ENCODE peak calls at places on chromosomes 3 and 15, in four cellular contexts. One of them, this sample, is unnamed. For H3K27me3, the result is how much of the 10 kb centered on the place peaks cover.

GRCh38 chr3:25091938-25092337 is 336.1 kb upstream of the RARB start:
- DNase-seq in CD8-positive, alpha-beta T cell: no peak
- DNase-seq in CD8-positive, alpha-beta memory T cell: no peak
- DNase-seq in cardiac muscle cell: no peak
- DNase-seq in this sample: no peak

GRCh38 chr3:136266468-136266867 is 16.3 kb downstream of the PCCB start:
- DNase-seq in CD8-positive, alpha-beta T cell: no peak
- DNase-seq in CD8-positive, alpha-beta memory T cell: no peak
- DNase-seq in cardiac muscle cell: no peak
- DNase-seq in this sample: no peak

GRCh38 chr3:47009225-47010049 is 30.0 kb downstream of the NBEAL2 start:
- DNase-seq in CD8-positive, alpha-beta T cell: peak
- DNase-seq in CD8-positive, alpha-beta memory T cell: peak
- DNase-seq in cardiac muscle cell: peak
- DNase-seq in this sample: peak

GRCh38 chr3:75192065-75192658 is 472.0 kb upstream of the FRG2C start:
- DNase-seq in CD8-positive, alpha-beta T cell: peak
- DNase-seq in CD8-positive, alpha-beta memory T cell: peak
- DNase-seq in cardiac muscle cell: peak
- DNase-seq in this sample: peak

GRCh38 chr3:128786434-128787020 is 60.5 kb downstream of the RAB7A start:
- DNase-seq in CD8-positive, alpha-beta T cell: no peak
- DNase-seq in CD8-positive, alpha-beta memory T cell: no peak
- DNase-seq in cardiac muscle cell: peak
- DNase-seq in this sample: no peak

GRCh38 chr3:116316781-116317180 is 128.5 kb downstream of the LSAMP start:
- DNase-seq in CD8-positive, alpha-beta T cell: no peak
- DNase-seq in CD8-positive, alpha-beta memory T cell: no peak
- DNase-seq in cardiac muscle cell: no peak
- DNase-seq in this sample: no peak

GRCh38 chr15:101692799-101693198 is 31.5 kb downstream of the TARS3 start:
- DNase-seq in CD8-positive, alpha-beta T cell: no peak
- DNase-seq in CD8-positive, alpha-beta memory T cell: no peak
- DNase-seq in cardiac muscle cell: no peak
- DNase-seq in this sample: no peak

GRCh38 chr3:43858052-43858701 is 167.4 kb downstream of the ABHD5 start:
- DNase-seq in CD8-positive, alpha-beta T cell: no peak
- DNase-seq in CD8-positive, alpha-beta memory T cell: no peak
- DNase-seq in cardiac muscle cell: no peak
- DNase-seq in this sample: no peak

GRCh38 chr3:155382396-155383042 is 89.0 kb upstream of the STRIT1 start:
- DNase-seq in CD8-positive, alpha-beta T cell: no peak
- DNase-seq in CD8-positive, alpha-beta memory T cell: no peak
- DNase-seq in cardiac muscle cell: peak
- DNase-seq in this sample: no peak

GRCh38 chr15:70308011-70308761 is 210.5 kb upstream of the TLE3 start:
- DNase-seq in CD8-positive, alpha-beta T cell: no peak
- DNase-seq in CD8-positive, alpha-beta memory T cell: no peak
- DNase-seq in cardiac muscle cell: no peak
- DNase-seq in this sample: no peak

GRCh38 chr15:73050561-73051297 is 1.5 kb upstream of the NEO1 start:
- DNase-seq in CD8-positive, alpha-beta T cell: no peak
- DNase-seq in CD8-positive, alpha-beta memory T cell: no peak
- DNase-seq in cardiac muscle cell: no peak
- DNase-seq in this sample: no peak
- H3K27me3 ChIP-seq in CD8-positive, alpha-beta T cell: under half
- H3K27me3 ChIP-seq in CD8-positive, alpha-beta memory T cell: under half
- H3K27me3 ChIP-seq in cardiac muscle cell: under half
- H3K27me3 ChIP-seq in this sample: under half

GRCh38 chr3:37773925-37774324 is 87.8 kb upstream of the CTDSPL start:
- DNase-seq in CD8-positive, alpha-beta T cell: no peak
- DNase-seq in CD8-positive, alpha-beta memory T cell: no peak
- DNase-seq in cardiac muscle cell: no peak
- DNase-seq in this sample: no peak

GRCh38 chr3:37773471-37773870 is 88.2 kb upstream of the CTDSPL start:
- DNase-seq in CD8-positive, alpha-beta T cell: no peak
- DNase-seq in CD8-positive, alpha-beta memory T cell: no peak
- DNase-seq in cardiac muscle cell: no peak
- DNase-seq in this sample: no peak

GRCh38 chr3:37772773-37773291 is 88.8 kb upstream of the CTDSPL start:
- DNase-seq in CD8-positive, alpha-beta T cell: no peak
- DNase-seq in CD8-positive, alpha-beta memory T cell: no peak
- DNase-seq in cardiac muscle cell: no peak
- DNase-seq in this sample: no peak

GRCh38 chr3:37770336-37770735 is 91.3 kb upstream of the CTDSPL start:
- DNase-seq in CD8-positive, alpha-beta T cell: no peak
- DNase-seq in CD8-positive, alpha-beta memory T cell: no peak
- DNase-seq in cardiac muscle cell: no peak
- DNase-seq in this sample: no peak

GRCh38 chr3:37770938-37771918 is 90.5 kb upstream of the CTDSPL start:
- DNase-seq in CD8-positive, alpha-beta T cell: no peak
- DNase-seq in CD8-positive, alpha-beta memory T cell: no peak
- DNase-seq in cardiac muscle cell: peak
- DNase-seq in this sample: no peak
- H3K27ac ChIP-seq in CD8-positive, alpha-beta T cell: no peak
- H3K27ac ChIP-seq in CD8-positive, alpha-beta memory T cell: no peak
- H3K27ac ChIP-seq in cardiac muscle cell: peak
- H3K27ac ChIP-seq in this sample: no peak

GRCh38 chr3:114056130-114057010 is at the start of the genes CCDC191 and QTRT2:
- DNase-seq in CD8-positive, alpha-beta T cell: peak
- DNase-seq in CD8-positive, alpha-beta memory T cell: peak
- DNase-seq in cardiac muscle cell: peak
- DNase-seq in this sample: peak

GRCh38 chr3:114057011-114057347 is 442 bp downstream of the QTRT2 start:
- DNase-seq in CD8-positive, alpha-beta T cell: no peak
- DNase-seq in CD8-positive, alpha-beta memory T cell: no peak
- DNase-seq in cardiac muscle cell: no peak
- DNase-seq in this sample: no peak

GRCh38 chr3:114060906-114061655 is 4.5 kb downstream of the QTRT2 start:
- DNase-seq in CD8-positive, alpha-beta T cell: no peak
- DNase-seq in CD8-positive, alpha-beta memory T cell: no peak
- DNase-seq in cardiac muscle cell: no peak
- DNase-seq in this sample: no peak

DNA sequence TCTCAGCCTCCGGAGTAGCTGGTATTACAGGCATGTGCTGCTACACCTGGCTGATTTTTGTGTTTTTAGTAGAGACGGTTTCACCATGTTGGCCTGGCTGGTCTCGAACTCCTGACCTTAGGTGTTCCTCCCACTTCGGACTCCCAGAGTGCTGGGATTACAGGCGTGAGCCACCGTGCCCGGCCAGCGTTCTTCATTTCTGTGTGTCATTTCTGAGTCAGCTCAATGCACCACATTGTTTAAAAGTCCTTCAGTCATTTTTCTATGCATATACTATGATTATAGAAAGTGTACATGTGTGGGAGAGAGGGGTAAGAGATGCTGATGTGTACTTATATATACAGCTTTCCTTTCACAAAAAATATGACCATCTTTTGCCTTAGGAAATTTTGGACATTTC is 2.1 kb downstream of the QTRT2 start:
- DNase-seq in CD8-positive, alpha-beta T cell: no peak
- DNase-seq in CD8-positive, alpha-beta memory T cell: no peak
- DNase-seq in cardiac muscle cell: no peak
- DNase-seq in this sample: no peak
- H3K4me3 ChIP-seq in CD8-positive, alpha-beta T cell: no peak
- H3K4me3 ChIP-seq in CD8-positive, alpha-beta memory T cell: no peak
- H3K4me3 ChIP-seq in cardiac muscle cell: no peak
- H3K4me3 ChIP-seq in this sample: no peak

GRCh38 chr3:14640734-14641133 is 10.8 kb upstream of the CCDC174 start:
- DNase-seq in CD8-positive, alpha-beta T cell: no peak
- DNase-seq in CD8-positive, alpha-beta memory T cell: no peak
- DNase-seq in cardiac muscle cell: no peak
- DNase-seq in this sample: no peak

GRCh38 chr3:14645453-14645852 is 6.1 kb upstream of the CCDC174 start:
- DNase-seq in CD8-positive, alpha-beta T cell: no peak
- DNase-seq in CD8-positive, alpha-beta memory T cell: no peak
- DNase-seq in cardiac muscle cell: no peak
- DNase-seq in this sample: no peak

GRCh38 chr3:14640157-14640562 is 11.4 kb upstream of the CCDC174 start:
- DNase-seq in CD8-positive, alpha-beta T cell: no peak
- DNase-seq in CD8-positive, alpha-beta memory T cell: no peak
- DNase-seq in cardiac muscle cell: peak
- DNase-seq in this sample: no peak

GRCh38 chr3:14636496-14637087 is 15.0 kb upstream of the CCDC174 start:
- DNase-seq in CD8-positive, alpha-beta T cell: no peak
- DNase-seq in CD8-positive, alpha-beta memory T cell: no peak
- DNase-seq in cardiac muscle cell: no peak
- DNase-seq in this sample: no peak

GRCh38 chr3:14641346-14641745 is 10.2 kb upstream of the CCDC174 start:
- DNase-seq in CD8-positive, alpha-beta T cell: no peak
- DNase-seq in CD8-positive, alpha-beta memory T cell: no peak
- DNase-seq in cardiac muscle cell: no peak
- DNase-seq in this sample: no peak
- H3K27me3 ChIP-seq in CD8-positive, alpha-beta T cell: under half
- H3K27me3 ChIP-seq in CD8-positive, alpha-beta memory T cell: under half
- H3K27me3 ChIP-seq in cardiac muscle cell: under half
- H3K27me3 ChIP-seq in this sample: under half

DNA sequence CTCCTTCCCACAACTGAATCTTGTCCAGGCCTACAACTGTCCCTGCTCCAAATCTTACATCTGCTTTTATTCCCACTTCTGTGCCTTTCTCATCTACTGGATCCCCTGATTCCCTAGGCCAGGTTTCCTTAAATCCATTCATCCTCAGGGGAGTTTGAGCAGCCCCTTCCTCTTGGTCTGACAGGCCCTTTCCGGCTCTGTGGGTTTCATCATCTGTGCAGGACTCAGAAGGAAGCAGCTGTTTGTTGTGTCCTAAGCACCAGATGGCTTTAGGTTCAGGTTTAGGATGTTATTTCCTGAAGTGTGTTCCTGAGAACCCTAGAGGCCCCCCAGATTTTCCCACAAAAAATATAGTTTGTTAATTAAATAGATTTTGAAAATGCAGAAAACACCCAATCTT is 127.9 kb upstream of the IL12A start:
- DNase-seq in CD8-positive, alpha-beta T cell: no peak
- DNase-seq in CD8-positive, alpha-beta memory T cell: no peak
- DNase-seq in cardiac muscle cell: peak
- DNase-seq in this sample: no peak
- H3K27ac ChIP-seq in CD8-positive, alpha-beta T cell: no peak
- H3K27ac ChIP-seq in CD8-positive, alpha-beta memory T cell: no peak
- H3K27ac ChIP-seq in cardiac muscle cell: peak
- H3K27ac ChIP-seq in this sample: no peak

GRCh38 chr3:172466553-172467130 is 18.4 kb upstream of the GHSR start:
- DNase-seq in CD8-positive, alpha-beta T cell: no peak
- DNase-seq in CD8-positive, alpha-beta memory T cell: no peak
- DNase-seq in cardiac muscle cell: no peak
- DNase-seq in this sample: no peak
- H3K4me3 ChIP-seq in CD8-positive, alpha-beta T cell: no peak
- H3K4me3 ChIP-seq in CD8-positive, alpha-beta memory T cell: no peak
- H3K4me3 ChIP-seq in cardiac muscle cell: no peak
- H3K4me3 ChIP-seq in this sample: no peak

This sample was measured in naive thymus-derived CD4-positive, alpha-beta T cell.